ENCODE peak calls at places on chromosomes 5 and 9, in six cellular contexts. N is HFF-Myc, L is A549, E is upper lobe of right lung, J is lung, M is A673. H is an unnamed sample.

GRCh38 chr9:68838245-68838644 is 133.2 kb downstream of the PIP5K1B start:
- DNase-seq in N (no peak), L (no peak), E (no peak), J (no peak), M (no peak), H (no peak)

GRCh38 chr9:95055851-95056551 is 261.5 kb downstream of the FANCC start:
- DNase-seq in N (no peak), L (no peak), E (no peak), J (no peak), M (peak), H (no peak)

GRCh38 chr9:106860731-106861584 is 2.0 kb upstream of the ZNF462 start:
- DNase-seq in N (no peak), L (peak), E (peak), J (peak), M (peak), H (no peak)

GRCh38 chr5:27473300-27474053 is 435.1 kb upstream of the CDH9 start:
- DNase-seq in N (no peak), L (peak), E (no peak), J (no peak), M (peak), H (no peak)

GRCh38 chr9:99491408-99492259 is 269.6 kb downstream of the SEC61B start:
- DNase-seq in N (peak), L (no peak), E (no peak), J (no peak), M (no peak), H (no peak)

GRCh38 chr5:57538341-57538955 is 55.8 kb upstream of the ACTBL2 start:
- DNase-seq in N (peak), L (peak), E (no peak), J (no peak), M (peak), H (no peak)

GRCh38 chr5:68195137-68195536 is 20.4 kb upstream of the PIK3R1 start:
- DNase-seq in N (no peak), L (no peak), E (no peak), J (no peak), M (no peak), H (no peak)

GRCh38 chr5:82100303-82101077 is 128.7 kb downstream of the ATG10 start:
- DNase-seq in N (peak), L (peak), E (no peak), J (no peak), M (no peak), H (no peak)

GRCh38 chr9:33445389-33445881 is 2.0 kb downstream of the AQP3 start:
- DNase-seq in N (no peak), L (no peak), E (peak), J (peak), M (no peak), H (no peak)

GRCh38 chr5:112576298-112576925 is 157.3 kb upstream of the EPB41L4A start:
- DNase-seq in N (no peak), L (no peak), E (no peak), J (no peak), M (no peak), H (no peak)

GRCh38 chr5:59767753-59768159 is 125.8 kb downstream of the PDE4D start:
- DNase-seq in N (no peak), L (no peak), E (no peak), J (no peak), M (no peak), H (no peak)

GRCh38 chr9:122058051-122058450 is 35.1 kb downstream of the TTLL11 start:
- DNase-seq in N (no peak), L (no peak), E (no peak), J (no peak), M (no peak), H (no peak)

GRCh38 chr9:38179965-38180364 is 110.9 kb upstream of the SHB start:
- DNase-seq in N (no peak), L (no peak), E (no peak), J (no peak), M (no peak), H (no peak)

GRCh38 chr5:172305380-172305779 is 21.8 kb upstream of the UBTD2 start:
- DNase-seq in N (no peak), L (no peak), E (no peak), J (no peak), M (no peak), H (no peak)

GRCh38 chr9:34590376-34591090 is 1.0 kb upstream of the CNTFR start:
- DNase-seq in N (no peak), L (no peak), E (no peak), J (no peak), M (peak), H (no peak)
- H3K4me3 ChIP-seq in N (no peak), L (peak), E (peak), J (no peak), M (peak), H (no peak)

GRCh38 chr5:33936381-33937016 is at the start of gene RXFP3:
- DNase-seq in N (no peak), L (no peak), E (no peak), J (no peak), M (no peak), H (no peak)

GRCh38 chr5:33938507-33938796 is 2.3 kb downstream of the RXFP3 start:
- DNase-seq in N (no peak), L (no peak), E (no peak), J (no peak), M (no peak), H (no peak)

GRCh38 chr5:33937700-33938506 is 1.7 kb downstream of the RXFP3 start:
- DNase-seq in N (no peak), L (no peak), E (no peak), J (no peak), M (no peak), H (no peak)

GRCh38 chr5:33936004-33936380 is 194 bp upstream of the RXFP3 start:
- DNase-seq in N (no peak), L (peak), E (peak), J (no peak), M (peak), H (peak)

GRCh38 chr5:33937017-33937699 is 972 bp downstream of the RXFP3 start:
- DNase-seq in N (no peak), L (no peak), E (no peak), J (no peak), M (no peak), H (no peak)
- H3K4me3 ChIP-seq in N (peak), L (no peak), E (peak), J (no peak), M (no peak), H (peak)

GRCh38 chr5:107153304-107153703 is 517.4 kb downstream of the EFNA5 start:
- DNase-seq in N (no peak), L (no peak), E (no peak), J (no peak), M (no peak), H (no peak)
- H3K4me3 ChIP-seq in N (no peak), L (no peak), E (no peak), J (no peak), M (no peak), H (no peak)

GRCh38 chr9:27856054-27856453 is 282.8 kb upstream of the C9orf72 start:
- DNase-seq in N (no peak), L (no peak), E (no peak), J (no peak), M (no peak), H (no peak)
- H3K4me3 ChIP-seq in N (no peak), L (no peak), E (no peak), J (no peak), M (no peak), H (no peak)

DNA sequence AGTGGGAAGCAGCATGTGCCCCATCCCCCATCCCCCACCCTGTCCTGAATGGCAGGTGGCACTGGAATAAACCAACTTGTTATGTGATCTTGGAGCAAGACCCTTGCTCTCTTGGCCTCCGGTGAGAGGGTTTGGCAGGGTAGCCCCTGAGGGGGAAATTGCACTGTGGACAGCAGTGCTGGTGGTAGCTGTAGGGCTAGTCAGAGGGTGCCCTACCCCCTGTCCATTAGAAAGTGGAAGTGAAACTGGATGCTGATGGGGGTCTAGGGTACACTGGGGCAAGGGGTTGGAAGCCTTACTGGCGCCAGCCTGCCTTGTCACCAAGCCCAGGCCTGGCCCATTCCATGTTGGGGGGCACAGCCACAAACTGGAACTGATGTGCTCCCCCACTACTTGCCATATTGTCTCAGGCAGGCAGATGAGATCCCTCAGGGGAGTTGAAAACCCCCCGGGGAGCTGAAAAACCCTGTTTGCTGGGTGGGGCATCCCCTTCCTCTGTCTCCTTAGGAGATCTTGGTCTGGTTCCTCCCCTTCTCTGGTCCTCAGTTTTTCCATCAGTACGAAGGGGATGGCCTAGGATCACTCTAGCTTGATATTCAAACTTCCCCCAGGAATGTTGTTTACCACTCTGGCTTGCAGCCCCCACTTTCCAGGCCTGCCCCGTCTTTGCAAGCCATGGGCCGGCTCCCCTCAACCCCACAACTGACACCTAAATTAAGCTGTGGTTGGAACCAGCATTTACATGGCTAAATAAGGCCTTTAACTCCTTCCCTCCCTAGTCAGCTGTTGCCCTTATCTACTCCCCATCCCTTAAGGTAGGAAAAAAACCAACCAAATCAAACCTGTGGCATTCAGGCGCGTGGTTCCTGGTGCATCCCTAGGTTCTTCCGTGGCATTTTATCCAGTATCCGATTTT is 14.4 kb upstream of the SYNPO start:
- DNase-seq in N (no peak), L (no peak), E (no peak), J (no peak), M (no peak), H (no peak)
- H3K4me3 ChIP-seq in N (peak), L (peak), E (peak), J (peak), M (peak), H (peak)

DNA sequence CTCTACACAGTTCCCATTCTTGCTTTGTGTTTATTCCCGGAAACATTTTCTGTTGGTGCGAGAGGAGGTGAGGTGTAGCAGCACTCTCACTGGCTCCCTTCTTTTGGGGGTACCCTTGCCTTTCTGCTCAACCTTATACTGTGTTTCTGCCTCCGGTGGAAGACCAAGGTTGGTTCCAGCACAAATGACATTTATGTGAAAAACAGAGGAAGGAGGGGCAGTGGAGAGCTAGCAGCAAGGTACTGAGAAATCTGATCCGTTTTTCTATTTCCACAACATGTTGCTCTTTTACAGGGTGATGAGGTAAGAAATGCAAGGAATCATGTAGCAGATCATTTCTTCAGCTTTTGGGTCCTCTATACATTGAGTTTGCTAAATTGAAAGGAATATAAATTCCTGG is 648.0 kb upstream of the DMAC1 start:
- DNase-seq in N (no peak), L (no peak), E (no peak), J (no peak), M (no peak), H (no peak)
- H3K4me3 ChIP-seq in N (no peak), L (no peak), E (no peak), J (no peak), M (no peak), H (no peak)

GRCh38 chr9:126982215-126983002 is 67.8 kb downstream of the RALGPS1 start:
- DNase-seq in N (no peak), L (no peak), E (no peak), J (no peak), M (no peak), H (no peak)

GRCh38 chr9:126975327-126976059 is 60.9 kb downstream of the RALGPS1 start:
- DNase-seq in N (no peak), L (no peak), E (no peak), J (no peak), M (no peak), H (no peak)

GRCh38 chr9:126980231-126980630 is 65.6 kb downstream of the RALGPS1 start:
- DNase-seq in N (no peak), L (no peak), E (no peak), J (no peak), M (peak), H (no peak)

GRCh38 chr9:126981218-126981617 is 66.6 kb downstream of the RALGPS1 start:
- DNase-seq in N (no peak), L (no peak), E (no peak), J (no peak), M (no peak), H (no peak)

DNA sequence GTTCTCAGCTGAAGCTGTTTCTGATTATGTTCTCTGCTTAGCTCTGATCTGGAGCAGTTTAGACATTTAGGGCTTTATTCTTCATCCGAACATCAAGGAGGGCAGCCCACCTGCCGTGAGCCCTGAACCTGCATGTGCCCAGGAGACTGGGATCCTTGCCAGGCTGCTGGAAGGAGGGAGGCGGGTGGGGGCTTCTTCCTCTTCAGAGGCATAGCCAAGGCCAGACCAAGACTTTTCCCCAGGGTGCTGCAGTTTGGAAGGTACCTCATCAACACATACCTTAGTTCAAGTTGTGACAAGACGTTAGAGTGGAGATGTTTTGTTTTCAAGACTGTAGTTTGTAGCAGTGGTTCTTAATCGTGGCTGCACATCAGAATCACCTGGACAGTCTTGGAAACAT is 64.9 kb downstream of the RALGPS1 start:
- DNase-seq in N (no peak), L (no peak), E (no peak), J (no peak), M (no peak), H (no peak)
- H3K4me3 ChIP-seq in N (no peak), L (no peak), E (no peak), J (no peak), M (no peak), H (no peak)

GRCh38 chr9:137438591-137439157 is 2.5 kb downstream of the ENTPD8 start:
- DNase-seq in N (no peak), L (no peak), E (peak), J (no peak), M (no peak), H (no peak)

GRCh38 chr9:137439158-137439714 is 1.9 kb downstream of the ENTPD8 start:
- DNase-seq in N (no peak), L (no peak), E (peak), J (no peak), M (no peak), H (no peak)

GRCh38 chr9:137444106-137444790 is 3.1 kb upstream of the ENTPD8 start:
- DNase-seq in N (no peak), L (no peak), E (no peak), J (no peak), M (no peak), H (no peak)

GRCh38 chr9:137441289-137441934 is at the start of gene ENTPD8:
- DNase-seq in N (no peak), L (peak), E (peak), J (no peak), M (peak), H (no peak)

GRCh38 chr9:137441935-137442321 is 771 bp upstream of the ENTPD8 start:
- DNase-seq in N (no peak), L (no peak), E (no peak), J (no peak), M (no peak), H (no peak)
- H3K4me3 ChIP-seq in N (no peak), L (peak), E (no peak), J (no peak), M (no peak), H (no peak)

DNA sequence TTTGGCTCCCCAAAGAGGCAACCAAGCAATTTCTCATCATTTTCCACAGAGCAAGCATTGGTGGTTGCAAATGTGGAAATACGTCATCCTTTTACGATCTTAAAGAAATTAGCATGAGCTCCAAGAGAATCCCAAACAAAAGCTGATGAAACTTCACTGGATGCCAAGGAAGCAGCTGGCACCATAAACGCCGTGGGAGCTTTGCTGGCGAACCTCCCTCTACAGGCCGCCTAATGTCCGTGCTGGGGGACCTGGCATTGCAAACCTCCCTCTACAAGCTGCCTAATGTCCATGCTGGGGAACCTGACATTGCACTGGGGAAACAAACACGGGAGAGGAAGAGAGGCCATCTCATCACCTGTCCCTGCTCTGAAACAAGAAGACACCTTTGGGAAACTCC is 432.3 kb downstream of the ACTL7B start:
- DNase-seq in N (no peak), L (no peak), E (no peak), J (no peak), M (peak), H (no peak)
- H3K4me3 ChIP-seq in N (no peak), L (no peak), E (no peak), J (no peak), M (no peak), H (no peak)

GRCh38 chr9:84340535-84340934 is at the start of gene SLC28A3:
- DNase-seq in N (no peak), L (no peak), E (no peak), J (no peak), M (no peak), H (no peak)

GRCh38 chr9:84338792-84339191 is 1.8 kb downstream of the SLC28A3 start:
- DNase-seq in N (no peak), L (no peak), E (no peak), J (no peak), M (no peak), H (no peak)

GRCh38 chr9:84339951-84340350 is 607 bp downstream of the SLC28A3 start:
- DNase-seq in N (no peak), L (no peak), E (no peak), J (no peak), M (no peak), H (no peak)

GRCh38 chr9:84337252-84337651 is 3.3 kb downstream of the SLC28A3 start:
- DNase-seq in N (no peak), L (no peak), E (no peak), J (no peak), M (no peak), H (no peak)

DNA sequence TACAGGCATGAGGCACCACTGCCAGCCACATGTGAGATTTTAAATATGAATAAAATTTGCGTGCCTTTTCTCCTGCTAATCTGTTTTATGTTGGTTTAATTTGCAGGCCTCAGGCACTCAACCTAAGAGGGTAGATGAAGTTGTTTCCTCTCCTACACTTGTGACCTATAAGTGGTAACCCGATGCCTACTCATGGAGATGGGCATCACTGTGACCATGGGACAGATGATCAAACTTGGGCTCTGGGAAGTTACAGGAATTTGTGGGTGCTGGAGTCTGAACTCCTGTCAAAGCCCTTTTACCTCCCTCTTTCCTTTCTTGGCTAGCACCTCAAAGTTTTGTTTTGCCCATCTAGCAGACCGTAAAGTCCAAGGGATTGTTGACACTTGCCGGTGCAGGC is 1.0 kb downstream of the SLC28A3 start:
- DNase-seq in N (no peak), L (no peak), E (no peak), J (no peak), M (no peak), H (no peak)
- H3K4me3 ChIP-seq in N (no peak), L (no peak), E (no peak), J (no peak), M (no peak), H (no peak)

H was measured in astrocyte of the cerebellum.